ENCODE peak calls at places on chromosomes 12 and 14, in six cellular contexts. B is PC-3, L is endothelial cell of umbilical vein, E is GM23248, K is hepatocyte, R is fibroblast of lung. F is an unnamed sample.

GRCh38 chr14:99137001-99137700 is 134.8 kb downstream of the BCL11B start:
- DNase-seq in B (no peak), L (no peak), E (no peak), K (no peak), R (no peak), F (no peak)

GRCh38 chr12:127494961-127495915 is 771.7 kb upstream of the TMEM132C start:
- DNase-seq in B (no peak), L (no peak), E (no peak), K (no peak), R (no peak), F (no peak)

GRCh38 chr12:89472508-89472907 is 52.1 kb downstream of the GALNT4 start:
- DNase-seq in B (peak; percentile 37), L (no peak), E (peak; percentile 87), K (no peak), R (peak; percentile 59), F (no peak)

GRCh38 chr14:71300474-71301359 is 393.5 kb downstream of the PCNX1 start:
- DNase-seq in B (peak; percentile 33), L (no peak), E (peak; percentile 30), K (no peak), R (peak; percentile 22), F (no peak)

GRCh38 chr14:88327497-88327896 is 4.4 kb upstream of the KCNK10 start:
- DNase-seq in B (no peak), L (no peak), E (no peak), K (no peak), R (no peak), F (no peak)

GRCh38 chr14:80973918-80974317 is 18.5 kb downstream of the TSHR start:
- DNase-seq in B (no peak), L (no peak), E (peak; percentile 35), K (no peak), R (no peak), F (no peak)

GRCh38 chr12:64506955-64507354 is 55.0 kb downstream of the TBK1 start:
- DNase-seq in B (no peak), L (no peak), E (no peak), K (no peak), R (no peak), F (no peak)

GRCh38 chr14:24425704-24426103 is 3.8 kb downstream of the CBLN3 start:
- DNase-seq in B (peak; percentile 67), L (peak; percentile 83), E (peak; percentile 93), K (peak; percentile 78), R (peak; percentile 74), F (no peak)

GRCh38 chr12:118288174-118288573 is 84.5 kb downstream of the TAOK3 start:
- DNase-seq in B (no peak), L (no peak), E (no peak), K (no peak), R (no peak), F (no peak)

GRCh38 chr12:52984136-52984535 is 22.1 kb upstream of the EIF4B start:
- DNase-seq in B (peak; percentile 35), L (no peak), E (peak; percentile 52), K (no peak), R (no peak), F (no peak)

GRCh38 chr14:92973265-92973797 is 50.4 kb downstream of the CHGA start:
- DNase-seq in B (peak; percentile 73), L (peak; percentile 17), E (peak; percentile 96), K (peak; percentile 78), R (peak; percentile 56), F (peak; percentile 67)

GRCh38 chr12:116784238-116784612 is 46.1 kb downstream of the RNFT2 start:
- DNase-seq in B (peak; percentile 20), L (no peak), E (no peak), K (no peak), R (no peak), F (peak; percentile 65)

GRCh38 chr12:84913151-84913550 is 552 bp upstream of the SLC6A15 start:
- DNase-seq in B (no peak), L (no peak), E (no peak), K (peak; percentile 10), R (peak; percentile 60), F (no peak)

GRCh38 chr14:104749111-104749649 is 3.8 kb upstream of the SIVA1 start:
- DNase-seq in B (peak; percentile 70), L (no peak), E (peak; percentile 82), K (peak; percentile 84), R (peak; percentile 36), F (no peak)

DNA sequence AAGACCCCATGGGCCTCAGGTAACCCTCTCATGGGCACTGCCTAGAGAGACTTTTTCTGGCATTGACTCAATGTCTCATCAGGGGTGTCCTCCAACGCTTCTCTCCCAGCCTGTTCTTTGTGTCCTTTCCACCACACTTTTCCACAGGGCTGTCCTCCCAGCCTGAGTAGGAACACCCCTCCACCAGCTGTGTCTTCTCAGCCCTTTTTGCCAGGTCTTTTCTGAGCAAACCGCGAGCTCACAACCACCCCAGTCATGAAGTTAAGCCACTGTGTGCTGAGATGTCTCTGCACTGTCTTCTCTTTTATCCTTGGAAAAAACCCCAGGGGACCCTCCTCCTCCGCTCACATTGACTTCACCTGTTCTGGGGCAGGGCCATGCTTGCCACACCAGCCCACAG is 50.2 kb upstream of the PNMA1 start:
- DNase-seq in B (no peak), L (no peak), E (no peak), K (no peak), R (peak; percentile 69), F (no peak)
- H3K79me2 ChIP-seq in B (peaks cover 91% of the 10 kb centered on the region), L (peaks cover 51% of the 10 kb centered on the region), E (peaks cover 84% of the 10 kb centered on the region), K (peaks cover 88% of the 10 kb centered on the region), R (peaks cover 33% of the 10 kb centered on the region), F (peaks cover 88% of the 10 kb centered on the region)

GRCh38 chr14:90426663-90427062 is 29.8 kb downstream of the CALM1 start:
- DNase-seq in B (no peak), L (peak; percentile 69), E (peak; percentile 20), K (no peak), R (peak; percentile 41), F (no peak)

GRCh38 chr14:90427848-90428426 is 31.1 kb downstream of the CALM1 start:
- DNase-seq in B (no peak), L (peak; percentile 82), E (no peak), K (no peak), R (no peak), F (no peak)

GRCh38 chr14:90429236-90429635 is 32.4 kb downstream of the CALM1 start:
- DNase-seq in B (no peak), L (no peak), E (no peak), K (no peak), R (no peak), F (no peak)

GRCh38 chr14:90428676-90429075 is 31.8 kb downstream of the CALM1 start:
- DNase-seq in B (no peak), L (no peak), E (no peak), K (no peak), R (no peak), F (no peak)

GRCh38 chr14:90429764-90430163 is 32.9 kb downstream of the CALM1 start:
- DNase-seq in B (no peak), L (peak; percentile 91), E (no peak), K (no peak), R (no peak), F (no peak)
- H3K27ac ChIP-seq in B (no peak overlapping the region), L (no peak overlapping the region), E (no peak overlapping the region), K (no peak overlapping the region), R (no peak overlapping the region), F (no peak overlapping the region)

DNA sequence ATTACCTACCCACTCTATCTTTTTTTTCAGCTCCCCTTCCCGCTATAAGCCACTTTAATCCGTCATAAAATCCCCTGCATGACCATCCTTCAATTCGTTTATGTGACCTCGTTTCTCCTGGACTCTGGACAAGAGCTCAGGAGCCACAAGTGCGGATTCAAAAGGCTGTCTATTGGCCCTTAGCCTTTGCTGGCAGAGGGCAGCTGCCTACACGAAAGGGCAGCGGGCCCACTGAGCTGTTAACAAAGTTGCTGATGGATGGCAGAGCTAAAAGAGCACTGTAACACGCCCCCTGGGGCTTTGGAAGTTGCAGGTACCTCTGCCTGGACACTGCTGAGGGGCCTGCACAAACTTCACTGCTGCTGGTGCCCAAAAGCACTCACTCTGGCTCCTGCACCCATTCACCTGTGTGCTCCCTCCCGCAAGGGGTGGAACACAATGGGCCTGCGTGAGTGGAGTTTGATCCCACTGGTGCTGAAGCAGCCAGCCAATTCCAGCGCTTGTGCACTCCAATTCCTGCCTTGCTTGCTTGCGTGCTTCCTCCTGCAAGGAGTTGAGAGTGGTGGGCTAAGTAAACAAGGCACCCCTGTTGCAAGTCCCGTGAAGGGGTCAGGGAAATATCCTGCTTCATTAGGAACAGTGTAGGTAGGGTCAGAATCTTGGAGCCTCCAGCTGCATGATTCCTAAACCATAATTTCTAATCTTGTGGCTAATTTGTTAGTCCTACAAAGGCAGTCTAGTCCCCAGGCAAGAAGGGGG is 10.6 kb upstream of the DRAM1 start:
- DNase-seq in B (no peak), L (no peak), E (no peak), K (no peak), R (no peak), F (no peak)
- H3K4me2 ChIP-seq in B (no peak overlapping the region), L (no peak overlapping the region), E (no peak overlapping the region), K (no peak overlapping the region), R (no peak overlapping the region), F (no peak overlapping the region)

GRCh38 chr12:114767081-114767480 is 83.1 kb upstream of the TBX3 start:
- DNase-seq in B (no peak), L (no peak), E (no peak), K (no peak), R (no peak), F (no peak)
- H3K79me2 ChIP-seq in B (no peaks in the 10 kb centered on the region), L (no peaks in the 10 kb centered on the region), E (no peaks in the 10 kb centered on the region), K (no peaks in the 10 kb centered on the region), R (no peaks in the 10 kb centered on the region), F (no peaks in the 10 kb centered on the region)

DNA sequence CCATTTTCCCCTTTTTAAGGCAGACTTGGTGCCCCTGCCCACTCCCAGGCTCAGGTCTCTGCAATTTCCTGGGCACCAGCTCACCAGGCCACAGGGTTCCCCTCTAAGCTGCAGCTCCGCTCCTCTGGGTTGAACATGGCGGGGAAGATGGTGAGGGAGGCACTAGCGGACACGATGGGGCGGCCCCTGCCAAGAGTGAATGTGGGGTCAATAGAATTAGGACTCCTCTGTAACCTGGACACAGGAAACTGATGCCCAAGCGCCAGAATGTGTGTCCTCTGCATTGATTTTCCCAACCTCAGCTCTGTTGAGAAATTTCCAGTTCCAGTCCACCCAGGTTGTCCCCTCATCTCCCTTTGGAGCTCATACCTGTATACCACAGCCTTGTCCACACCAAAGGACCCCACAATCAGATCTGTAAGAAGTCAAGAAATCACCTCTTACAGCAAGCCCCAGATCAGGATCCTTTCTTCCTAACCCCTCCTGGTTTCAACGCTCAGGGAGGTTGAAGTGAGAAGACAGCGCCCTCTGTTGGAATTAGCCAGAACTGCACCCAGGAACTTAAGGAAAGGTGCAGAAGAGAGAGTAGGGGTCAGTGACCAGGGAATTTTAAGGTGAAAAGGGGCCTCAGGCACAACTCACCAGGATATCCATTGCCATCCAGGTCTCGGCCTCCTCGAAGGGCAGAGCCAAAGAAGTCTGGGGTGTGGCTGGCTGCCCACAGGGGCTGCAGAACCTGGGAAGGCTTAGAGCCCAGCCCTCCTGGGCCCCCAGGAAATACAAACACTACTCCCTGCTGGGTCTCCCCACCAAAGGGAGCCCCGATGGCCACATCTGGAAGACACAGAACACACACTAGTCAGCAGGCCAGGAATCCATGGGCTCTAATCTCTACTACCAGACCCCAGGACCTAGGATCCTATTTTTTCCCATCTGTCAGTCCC is 14.7 kb downstream of the ITGA5 start:
- DNase-seq in B (peak; percentile 76), L (peak; percentile 68), E (peak; percentile 61), K (peak; percentile 77), R (peak; percentile 71), F (peak; percentile 91)
- H3K27ac ChIP-seq in B (no peak overlapping the region), L (no peak overlapping the region), E (peak overlapping the region; percentile 24), K (no peak overlapping the region), R (no peak overlapping the region), F (no peak overlapping the region)